ENCODE peak calls at places on chromosomes 1 and 21, in five cellular contexts. D, A, V, O and M are unnamed samples.

GRCh38 chr1:94025383-94026340 is 95.3 kb downstream of the ABCA4 start:
- DNase-seq in V (peak; percentile 77), A (no peak), O (no peak), D (peak; percentile 22), M (no peak)

GRCh38 chr1:87778896-87779295 is 450.2 kb downstream of the LMO4 start:
- DNase-seq in V (no peak), A (no peak), D (no peak), O (no peak), M (no peak)

GRCh38 chr1:31937300-31938183 is 626 bp downstream of the PTP4A2 start:
- DNase-seq in D (peak; percentile 12), A (peak; percentile 82), O (peak; percentile 68), V (no peak), M (no peak)

GRCh38 chr1:232191560-232191959 is 438.4 kb downstream of the SIPA1L2 start:
- DNase-seq in A (no peak), D (no peak), V (no peak), O (no peak), M (no peak)

GRCh38 chr1:108639899-108640560 is 20.9 kb downstream of the HENMT1 start:
- DNase-seq in V (no peak), D (no peak), O (peak; percentile 33), A (no peak), M (no peak)

GRCh38 chr1:31760901-31761470 is 3.2 kb downstream of the ADGRB2 start:
- DNase-seq in O (peak; percentile 40), D (peak; percentile 60), V (peak; percentile 71), A (peak; percentile 63), M (peak; percentile 63)

GRCh38 chr1:157089789-157090188 is 9.8 kb downstream of the ETV3L start:
- DNase-seq in A (no peak), D (no peak), V (no peak), O (no peak), M (no peak)

GRCh38 chr1:210571356-210572334 is 242.9 kb downstream of the HHAT start:
- DNase-seq in D (no peak), A (no peak), V (no peak), O (no peak), M (no peak)

GRCh38 chr21:34130598-34130985 is 57.2 kb downstream of the MRPS6 start:
- DNase-seq in V (no peak), D (no peak), O (no peak), A (no peak), M (no peak)

GRCh38 chr1:119440908-119441307 is 26.0 kb downstream of the HSD3B2 start:
- DNase-seq in D (no peak), V (no peak), A (no peak), O (no peak), M (no peak)

GRCh38 chr1:239802275-239802674 is 289.4 kb upstream of the FMN2 start:
- DNase-seq in O (no peak), D (no peak), A (no peak), V (no peak), M (no peak)

GRCh38 chr1:168907053-168907452 is 178.0 kb upstream of the DPT start:
- DNase-seq in O (no peak), D (no peak), V (peak; percentile 97), A (peak; percentile 46), M (no peak)